ENCODE peak calls at places on chromosomes 1 and 21, in eight cellular contexts. One of them, this sample, is unnamed.

GRCh38 chr1:204600968-204601367 is 84.6 kb downstream of the LRRN2 start:
- DNase-seq in MCF 10A: peak
- DNase-seq in right atrium auricular region: no peak
- DNase-seq in endodermal cell: peak
- DNase-seq in hepatocyte: no peak
- DNase-seq in astrocyte of the cerebellum: no peak
- DNase-seq in epithelial cell of esophagus: no peak
- DNase-seq in cardiac muscle cell: no peak
- DNase-seq in this sample: no peak

GRCh38 chr1:154857022-154857421 is 13.1 kb downstream of the KCNN3 start:
- DNase-seq in endodermal cell: no peak
- DNase-seq in MCF 10A: no peak
- DNase-seq in cardiac muscle cell: no peak
- DNase-seq in right atrium auricular region: no peak
- DNase-seq in hepatocyte: no peak
- DNase-seq in epithelial cell of esophagus: no peak
- DNase-seq in astrocyte of the cerebellum: no peak
- DNase-seq in this sample: no peak

GRCh38 chr1:205344010-205344808 is 12.5 kb downstream of the KLHDC8A start:
- DNase-seq in astrocyte of the cerebellum: no peak
- DNase-seq in right atrium auricular region: no peak
- DNase-seq in MCF 10A: no peak
- DNase-seq in hepatocyte: peak
- DNase-seq in cardiac muscle cell: no peak
- DNase-seq in endodermal cell: peak
- DNase-seq in epithelial cell of esophagus: peak
- DNase-seq in this sample: peak

GRCh38 chr21:31222142-31222541 is 121.9 kb downstream of the TIAM1 start:
- DNase-seq in MCF 10A: peak
- DNase-seq in endodermal cell: no peak
- DNase-seq in right atrium auricular region: no peak
- DNase-seq in epithelial cell of esophagus: peak
- DNase-seq in astrocyte of the cerebellum: peak
- DNase-seq in hepatocyte: no peak
- DNase-seq in cardiac muscle cell: peak
- DNase-seq in this sample: no peak

GRCh38 chr1:3312894-3313578 is 141.4 kb upstream of the ARHGEF16 start:
- DNase-seq in epithelial cell of esophagus: peak
- DNase-seq in cardiac muscle cell: peak
- DNase-seq in MCF 10A: peak
- DNase-seq in endodermal cell: peak
- DNase-seq in right atrium auricular region: peak
- DNase-seq in hepatocyte: peak
- DNase-seq in astrocyte of the cerebellum: peak
- DNase-seq in this sample: no peak

GRCh38 chr1:173332026-173332425 is 124.9 kb upstream of the TNFSF4 start:
- DNase-seq in cardiac muscle cell: peak
- DNase-seq in astrocyte of the cerebellum: no peak
- DNase-seq in hepatocyte: no peak
- DNase-seq in right atrium auricular region: no peak
- DNase-seq in MCF 10A: peak
- DNase-seq in epithelial cell of esophagus: peak
- DNase-seq in endodermal cell: no peak
- DNase-seq in this sample: no peak

GRCh38 chr1:90694846-90695245 is 22.3 kb downstream of the BARHL2 start:
- DNase-seq in hepatocyte: no peak
- DNase-seq in astrocyte of the cerebellum: no peak
- DNase-seq in epithelial cell of esophagus: no peak
- DNase-seq in endodermal cell: no peak
- DNase-seq in right atrium auricular region: no peak
- DNase-seq in MCF 10A: no peak
- DNase-seq in cardiac muscle cell: no peak
- DNase-seq in this sample: no peak

GRCh38 chr1:35988237-35988636 is 57.3 kb downstream of the AGO3 start:
- DNase-seq in astrocyte of the cerebellum: no peak
- DNase-seq in hepatocyte: no peak
- DNase-seq in MCF 10A: no peak
- DNase-seq in cardiac muscle cell: no peak
- DNase-seq in endodermal cell: no peak
- DNase-seq in epithelial cell of esophagus: no peak
- DNase-seq in right atrium auricular region: no peak
- DNase-seq in this sample: no peak

GRCh38 chr1:243903904-243904303 is 53.9 kb upstream of the AKT3 start:
- DNase-seq in MCF 10A: peak
- DNase-seq in epithelial cell of esophagus: peak
- DNase-seq in cardiac muscle cell: peak
- DNase-seq in astrocyte of the cerebellum: no peak
- DNase-seq in right atrium auricular region: no peak
- DNase-seq in endodermal cell: no peak
- DNase-seq in hepatocyte: peak
- DNase-seq in this sample: no peak

GRCh38 chr1:216528816-216529215 is 105.6 kb upstream of the USH2A start:
- DNase-seq in MCF 10A: no peak
- DNase-seq in astrocyte of the cerebellum: no peak
- DNase-seq in epithelial cell of esophagus: peak
- DNase-seq in hepatocyte: peak
- DNase-seq in right atrium auricular region: no peak
- DNase-seq in endodermal cell: no peak
- DNase-seq in cardiac muscle cell: peak
- DNase-seq in this sample: no peak

GRCh38 chr1:18279713-18280074 is 172.1 kb downstream of the IGSF21 start:
- DNase-seq in cardiac muscle cell: no peak
- DNase-seq in endodermal cell: no peak
- DNase-seq in MCF 10A: no peak
- DNase-seq in astrocyte of the cerebellum: no peak
- DNase-seq in right atrium auricular region: no peak
- DNase-seq in epithelial cell of esophagus: no peak
- DNase-seq in hepatocyte: no peak
- DNase-seq in this sample: no peak

GRCh38 chr21:36347278-36347961 is 27.4 kb downstream of the MORC3 start:
- DNase-seq in endodermal cell: no peak
- DNase-seq in MCF 10A: no peak
- DNase-seq in epithelial cell of esophagus: no peak
- DNase-seq in astrocyte of the cerebellum: no peak
- DNase-seq in cardiac muscle cell: peak
- DNase-seq in right atrium auricular region: no peak
- DNase-seq in hepatocyte: no peak
- DNase-seq in this sample: no peak

GRCh38 chr1:42142894-42143675 is 10.1 kb upstream of the GUCA2B start:
- DNase-seq in MCF 10A: no peak
- DNase-seq in epithelial cell of esophagus: peak
- DNase-seq in right atrium auricular region: peak
- DNase-seq in endodermal cell: peak
- DNase-seq in astrocyte of the cerebellum: no peak
- DNase-seq in hepatocyte: no peak
- DNase-seq in cardiac muscle cell: no peak
- DNase-seq in this sample: no peak

GRCh38 chr1:29830916-29831315 is 594.6 kb downstream of the PTPRU start:
- DNase-seq in right atrium auricular region: peak
- DNase-seq in hepatocyte: no peak
- DNase-seq in astrocyte of the cerebellum: no peak
- DNase-seq in cardiac muscle cell: no peak
- DNase-seq in epithelial cell of esophagus: no peak
- DNase-seq in endodermal cell: no peak
- DNase-seq in MCF 10A: no peak
- DNase-seq in this sample: no peak
- TF ChIP-seq CTCF in right atrium auricular region: no peak
- TF ChIP-seq CTCF in hepatocyte: no peak
- TF ChIP-seq CTCF in astrocyte of the cerebellum: no peak
- TF ChIP-seq CTCF in cardiac muscle cell: no peak
- TF ChIP-seq CTCF in epithelial cell of esophagus: no peak
- TF ChIP-seq CTCF in endodermal cell: no peak
- TF ChIP-seq CTCF in MCF 10A: no peak
- TF ChIP-seq CTCF in this sample: no peak

GRCh38 chr1:89632213-89633102 is 462 bp upstream of the LRRC8C start:
- DNase-seq in right atrium auricular region: peak
- DNase-seq in hepatocyte: peak
- DNase-seq in epithelial cell of esophagus: peak
- DNase-seq in cardiac muscle cell: peak
- DNase-seq in endodermal cell: peak
- DNase-seq in astrocyte of the cerebellum: no peak
- DNase-seq in MCF 10A: peak
- DNase-seq in this sample: peak
- TF ChIP-seq CTCF in right atrium auricular region: peak
- TF ChIP-seq CTCF in hepatocyte: peak
- TF ChIP-seq CTCF in epithelial cell of esophagus: no peak
- TF ChIP-seq CTCF in cardiac muscle cell: no peak
- TF ChIP-seq CTCF in endodermal cell: peak
- TF ChIP-seq CTCF in astrocyte of the cerebellum: peak
- TF ChIP-seq CTCF in MCF 10A: peak
- TF ChIP-seq CTCF in this sample: peak

DNA sequence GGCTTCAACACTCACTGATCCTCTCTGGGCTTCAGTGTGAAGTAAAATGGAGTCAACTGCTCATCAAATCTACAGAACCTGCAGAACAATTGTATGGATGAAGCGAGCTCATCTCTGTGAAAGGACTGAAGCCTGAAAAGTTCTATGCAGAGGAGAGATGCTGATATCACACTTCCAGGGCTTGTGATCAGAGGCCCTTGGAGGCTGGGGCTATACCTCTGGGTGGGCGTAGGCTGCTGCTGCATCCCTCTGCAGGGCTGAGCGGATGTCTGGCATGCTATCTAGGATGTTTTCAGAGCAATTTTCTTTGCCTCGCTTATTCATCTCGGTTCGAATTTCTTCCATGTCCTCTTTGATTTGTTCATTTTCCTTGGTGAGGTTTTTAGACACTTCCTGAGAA is 17.6 kb downstream of the OLFML2B start:
- DNase-seq in MCF 10A: no peak
- DNase-seq in hepatocyte: no peak
- DNase-seq in right atrium auricular region: no peak
- DNase-seq in epithelial cell of esophagus: no peak
- DNase-seq in cardiac muscle cell: no peak
- DNase-seq in endodermal cell: no peak
- DNase-seq in astrocyte of the cerebellum: no peak
- DNase-seq in this sample: no peak
- TF ChIP-seq CTCF in MCF 10A: no peak
- TF ChIP-seq CTCF in hepatocyte: no peak
- TF ChIP-seq CTCF in right atrium auricular region: no peak
- TF ChIP-seq CTCF in epithelial cell of esophagus: no peak
- TF ChIP-seq CTCF in cardiac muscle cell: no peak
- TF ChIP-seq CTCF in endodermal cell: no peak
- TF ChIP-seq CTCF in astrocyte of the cerebellum: no peak
- TF ChIP-seq CTCF in this sample: no peak

DNA sequence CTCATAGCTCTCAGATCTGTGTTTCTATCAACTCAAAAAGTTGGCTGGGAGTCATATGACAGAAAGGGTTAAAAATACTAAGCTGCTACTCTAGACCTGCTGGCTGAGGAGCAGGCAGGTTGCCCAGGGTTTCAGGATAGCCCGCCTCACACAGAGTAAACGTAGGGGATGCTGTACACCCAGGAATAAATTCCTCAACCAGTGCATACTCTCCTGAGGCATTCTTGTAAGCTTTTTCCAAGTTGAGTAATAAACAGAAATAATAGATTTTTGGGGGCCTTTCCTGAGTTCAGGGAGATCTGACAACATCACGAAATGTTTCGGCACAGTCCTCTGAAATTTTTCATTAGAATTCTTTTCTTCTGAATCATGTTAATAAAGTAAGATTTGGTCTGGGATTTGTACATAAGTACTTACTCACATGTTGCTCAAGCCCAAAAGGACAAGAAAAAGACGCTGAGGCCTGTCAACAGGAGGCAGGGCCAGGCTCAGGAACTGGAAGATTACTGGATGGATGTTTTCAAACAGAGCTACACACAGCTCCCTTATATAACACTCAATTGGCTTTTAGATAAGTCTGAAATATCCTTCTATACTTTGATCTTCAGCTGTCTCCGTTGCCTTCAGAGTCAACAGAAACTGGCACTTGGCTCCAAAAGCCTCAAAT is 41.0 kb downstream of the TGFBR3 start:
- DNase-seq in cardiac muscle cell: peak
- DNase-seq in endodermal cell: no peak
- DNase-seq in epithelial cell of esophagus: peak
- DNase-seq in right atrium auricular region: peak
- DNase-seq in MCF 10A: peak
- DNase-seq in hepatocyte: peak
- DNase-seq in astrocyte of the cerebellum: peak
- DNase-seq in this sample: no peak
- TF ChIP-seq CTCF in cardiac muscle cell: peak
- TF ChIP-seq CTCF in endodermal cell: no peak
- TF ChIP-seq CTCF in epithelial cell of esophagus: no peak
- TF ChIP-seq CTCF in right atrium auricular region: no peak
- TF ChIP-seq CTCF in MCF 10A: no peak
- TF ChIP-seq CTCF in hepatocyte: no peak
- TF ChIP-seq CTCF in astrocyte of the cerebellum: no peak
- TF ChIP-seq CTCF in this sample: no peak

GRCh38 chr1:6043561-6043960 is 2.1 kb upstream of the KCNAB2 start:
- DNase-seq in epithelial cell of esophagus: no peak
- DNase-seq in MCF 10A: no peak
- DNase-seq in hepatocyte: no peak
- DNase-seq in right atrium auricular region: no peak
- DNase-seq in cardiac muscle cell: no peak
- DNase-seq in astrocyte of the cerebellum: no peak
- DNase-seq in endodermal cell: no peak
- DNase-seq in this sample: no peak

GRCh38 chr1:6040859-6041415 is 4.8 kb upstream of the KCNAB2 start:
- DNase-seq in endodermal cell: no peak
- DNase-seq in hepatocyte: no peak
- DNase-seq in epithelial cell of esophagus: no peak
- DNase-seq in MCF 10A: no peak
- DNase-seq in right atrium auricular region: no peak
- DNase-seq in astrocyte of the cerebellum: no peak
- DNase-seq in cardiac muscle cell: no peak
- DNase-seq in this sample: no peak

GRCh38 chr1:6040444-6040843 is 5.2 kb upstream of the KCNAB2 start:
- DNase-seq in epithelial cell of esophagus: no peak
- DNase-seq in right atrium auricular region: no peak
- DNase-seq in cardiac muscle cell: no peak
- DNase-seq in astrocyte of the cerebellum: no peak
- DNase-seq in endodermal cell: no peak
- DNase-seq in MCF 10A: no peak
- DNase-seq in hepatocyte: no peak
- DNase-seq in this sample: no peak

GRCh38 chr1:6039031-6039430 is 6.7 kb upstream of the KCNAB2 start:
- DNase-seq in hepatocyte: no peak
- DNase-seq in right atrium auricular region: no peak
- DNase-seq in astrocyte of the cerebellum: no peak
- DNase-seq in endodermal cell: no peak
- DNase-seq in cardiac muscle cell: no peak
- DNase-seq in MCF 10A: no peak
- DNase-seq in epithelial cell of esophagus: no peak
- DNase-seq in this sample: no peak

DNA sequence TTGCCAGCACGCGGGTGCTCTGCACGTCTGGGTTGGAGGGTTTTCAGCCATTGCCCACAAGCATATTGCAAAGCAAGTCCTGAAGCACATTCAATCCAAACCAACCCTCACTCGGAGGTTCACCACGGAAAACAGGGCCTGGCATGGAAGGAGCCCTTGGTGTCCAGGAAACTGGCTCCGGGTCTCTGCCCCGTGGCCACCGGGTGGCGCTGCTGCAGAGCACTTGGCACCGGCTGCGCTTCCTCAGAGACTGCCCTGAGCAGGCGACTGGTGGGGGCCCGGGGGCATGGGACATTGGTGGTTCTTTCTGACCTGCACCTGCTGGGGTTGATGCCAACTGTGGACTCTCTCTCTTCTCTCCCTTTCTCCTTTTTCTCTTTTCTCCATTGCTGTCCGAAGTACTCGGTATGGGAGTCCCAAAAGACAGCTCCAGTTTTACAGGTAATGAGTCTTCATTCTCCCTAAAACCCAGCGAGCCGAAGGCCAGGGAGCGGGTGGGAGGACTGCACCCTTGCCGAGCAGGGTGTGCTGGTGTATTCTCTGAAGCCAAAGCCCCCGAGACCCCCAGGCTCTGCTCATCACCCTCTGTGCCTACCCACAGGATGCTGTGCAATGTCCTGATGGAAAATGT is 4.1 kb upstream of the KCNAB2 start:
- DNase-seq in epithelial cell of esophagus: peak
- DNase-seq in astrocyte of the cerebellum: no peak
- DNase-seq in endodermal cell: peak
- DNase-seq in cardiac muscle cell: peak
- DNase-seq in MCF 10A: peak
- DNase-seq in right atrium auricular region: no peak
- DNase-seq in hepatocyte: peak
- DNase-seq in this sample: peak
- TF ChIP-seq CTCF in epithelial cell of esophagus: peak
- TF ChIP-seq CTCF in astrocyte of the cerebellum: peak
- TF ChIP-seq CTCF in endodermal cell: peak
- TF ChIP-seq CTCF in cardiac muscle cell: peak
- TF ChIP-seq CTCF in MCF 10A: peak
- TF ChIP-seq CTCF in right atrium auricular region: peak
- TF ChIP-seq CTCF in hepatocyte: peak
- TF ChIP-seq CTCF in this sample: peak